ENCODE peak calls at places on chromosome 1, in seven cellular contexts. Z is NB4, V is GM12865, F is AG04450, N is spleen, P is esophagus muscularis mucosa, T is BJ. D is an unnamed sample.

GRCh38 chr1:2226525-2227340 is 1.4 kb upstream of the SKI start:
- DNase-seq in Z (no peak), V (no peak), F (no peak), N (peak; percentile 92), P (no peak), T (no peak), D (no peak)

GRCh38 chr1:157141212-157141855 is 3.1 kb upstream of the ETV3 start:
- DNase-seq in Z (no peak), V (no peak), F (no peak), N (no peak), P (no peak), T (no peak), D (no peak)

GRCh38 chr1:2472109-2472508 is 4.0 kb upstream of the PLCH2 start:
- DNase-seq in Z (no peak), V (no peak), F (no peak), N (no peak), P (no peak), T (no peak), D (no peak)

GRCh38 chr1:85623061-85623471 is 42.5 kb downstream of the CCN1 start:
- DNase-seq in Z (no peak), V (no peak), F (peak; percentile 79), N (no peak), P (no peak), T (peak; percentile 55), D (peak; percentile 73)

GRCh38 chr1:167312871-167313270 is 92.2 kb downstream of the POU2F1 start:
- DNase-seq in Z (no peak), V (no peak), F (no peak), N (no peak), P (no peak), T (no peak), D (no peak)

GRCh38 chr1:18989176-18989799 is 32.8 kb upstream of the IFFO2 start:
- DNase-seq in Z (no peak), V (no peak), F (no peak), N (no peak), P (no peak), T (no peak), D (no peak)

GRCh38 chr1:246769306-246769705 is 45.1 kb downstream of the SCCPDH start:
- DNase-seq in Z (no peak), V (no peak), F (peak; percentile 88), N (no peak), P (no peak), T (peak; percentile 94), D (peak; percentile 80)

GRCh38 chr1:93874025-93874651 is 4.9 kb downstream of the DNTTIP2 start:
- DNase-seq in Z (peak; percentile 48), V (peak; percentile 27), F (no peak), N (no peak), P (no peak), T (no peak), D (no peak)

GRCh38 chr1:229815076-229815475 is 189.0 kb downstream of the URB2 start:
- DNase-seq in Z (no peak), V (no peak), F (no peak), N (no peak), P (no peak), T (no peak), D (no peak)

GRCh38 chr1:183461350-183461749 is 10.9 kb upstream of the SMG7 start:
- DNase-seq in Z (peak; percentile 64), V (no peak), F (no peak), N (no peak), P (no peak), T (no peak), D (no peak)

GRCh38 chr1:54579337-54579781 is 31.3 kb downstream of the ACOT11 start:
- DNase-seq in Z (no peak), V (no peak), F (no peak), N (peak; percentile 47), P (no peak), T (no peak), D (no peak)

GRCh38 chr1:200372095-200372884 is 37.5 kb downstream of the ZNF281 start:
- DNase-seq in Z (no peak), V (no peak), F (peak; percentile 27), N (no peak), P (no peak), T (peak; percentile 51), D (peak; percentile 79)

GRCh38 chr1:213315571-213315970 is 264.5 kb downstream of the RPS6KC1 start:
- DNase-seq in Z (no peak), V (no peak), F (no peak), N (no peak), P (no peak), T (no peak), D (no peak)

GRCh38 chr1:172340520-172340919 is 80.0 kb upstream of the C1orf105 start:
- DNase-seq in Z (no peak), V (peak; percentile 51), F (no peak), N (no peak), P (no peak), T (no peak), D (no peak)

GRCh38 chr1:204319462-204319861 is 40.3 kb downstream of the PLEKHA6 start:
- DNase-seq in Z (no peak), V (no peak), F (peak; percentile 85), N (no peak), P (no peak), T (peak; percentile 91), D (peak; percentile 76)

GRCh38 chr1:167248707-167249642 is 28.3 kb downstream of the POU2F1 start:
- DNase-seq in Z (no peak), V (no peak), F (no peak), N (no peak), P (no peak), T (no peak), D (no peak)

GRCh38 chr1:230084408-230085177 is 17.6 kb downstream of the GALNT2 start:
- DNase-seq in Z (peak; percentile 38), V (peak; percentile 61), F (peak; percentile 96), N (no peak), P (no peak), T (peak; percentile 88), D (peak; percentile 97)

GRCh38 chr1:25023826-25024225 is 93.8 kb upstream of the RUNX3 start:
- DNase-seq in Z (no peak), V (no peak), F (no peak), N (no peak), P (no peak), T (no peak), D (no peak)

DNA sequence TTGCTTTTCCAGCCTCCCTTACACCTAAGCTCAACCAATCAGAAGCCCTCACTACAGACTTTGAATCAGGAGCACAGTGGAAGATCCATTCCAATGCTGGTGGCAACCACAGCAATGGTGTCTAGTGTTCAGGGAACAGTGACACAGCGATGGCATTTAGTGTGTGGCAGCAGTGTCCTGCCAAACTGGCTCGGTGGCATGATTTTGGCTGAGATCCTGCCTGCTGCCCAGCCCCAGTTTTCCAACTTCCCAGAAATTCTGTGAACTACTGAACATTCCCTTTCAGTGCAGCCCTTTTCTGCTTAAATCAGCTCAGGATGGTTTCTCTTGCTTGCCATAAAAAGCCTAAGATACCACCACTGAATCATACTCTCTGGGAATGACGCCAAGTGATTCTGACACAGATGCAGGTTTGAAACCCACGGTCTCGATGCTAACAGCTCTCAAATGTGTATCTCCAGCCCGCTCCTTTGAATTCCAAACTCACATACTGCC is 8.8 kb downstream of the ASAP3 start:
- DNase-seq in Z (no peak), V (no peak), F (peak; percentile 90), N (no peak), P (no peak), T (peak; percentile 82), D (peak; percentile 79)
- TF ChIP-seq CTCF in Z (no peak), V (no peak), F (no peak), N (no peak), P (no peak), T (no peak), D (no peak)

GRCh38 chr1:98045211-98046030 is 124.6 kb upstream of the DPYD start:
- DNase-seq in Z (no peak), V (no peak), F (no peak), N (peak; percentile 69), P (no peak), T (no peak), D (no peak)

GRCh38 chr1:98046031-98046641 is 125.3 kb upstream of the DPYD start:
- DNase-seq in Z (no peak), V (peak; percentile 35), F (no peak), N (peak; percentile 74), P (no peak), T (no peak), D (no peak)

GRCh38 chr1:98051065-98051675 is 130.3 kb upstream of the DPYD start:
- DNase-seq in Z (peak; percentile 75), V (peak; percentile 74), F (no peak), N (peak; percentile 77), P (no peak), T (no peak), D (no peak)

GRCh38 chr1:98049370-98050115 is 128.7 kb upstream of the DPYD start:
- DNase-seq in Z (no peak), V (no peak), F (no peak), N (no peak), P (no peak), T (no peak), D (no peak)

DNA sequence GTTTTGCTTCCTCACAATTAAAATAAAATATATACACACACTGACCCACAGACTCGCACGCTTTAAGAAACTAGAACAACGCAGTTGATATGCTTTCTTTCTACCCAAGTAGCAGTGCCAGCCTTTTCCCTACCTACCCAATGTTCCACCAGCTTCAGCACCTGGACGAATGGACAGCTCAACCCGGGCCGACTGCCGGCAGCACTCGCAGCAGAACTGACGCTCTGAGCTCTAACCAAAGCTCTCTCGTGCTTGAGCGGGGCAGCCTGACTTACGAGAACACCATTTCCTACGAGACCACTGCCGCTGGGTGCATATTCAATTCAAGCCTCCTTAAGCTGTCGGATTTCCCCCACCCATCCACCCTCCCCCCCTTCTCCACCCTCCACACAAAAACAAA is 127.4 kb upstream of the DPYD start:
- DNase-seq in Z (peak; percentile 77), V (peak; percentile 69), F (peak; percentile 85), N (peak; percentile 84), P (no peak), T (no peak), D (peak; percentile 69)
- H3K4me3 ChIP-seq in Z (no peak overlapping the region), V (no peak overlapping the region), F (peak overlapping the region; percentile 61), N (no peak overlapping the region), P (no peak overlapping the region), T (peak overlapping the region; percentile 38), D (peak overlapping the region; percentile 58)

GRCh38 chr1:14968251-14968812 is 185.2 kb upstream of the TMEM51 start:
- DNase-seq in Z (no peak), V (no peak), F (no peak), N (no peak), P (no peak), T (peak; percentile 87), D (peak; percentile 71)
- TF ChIP-seq CTCF in Z (no peak), V (no peak), F (no peak), N (no peak), P (no peak), T (no peak), D (no peak)

DNA sequence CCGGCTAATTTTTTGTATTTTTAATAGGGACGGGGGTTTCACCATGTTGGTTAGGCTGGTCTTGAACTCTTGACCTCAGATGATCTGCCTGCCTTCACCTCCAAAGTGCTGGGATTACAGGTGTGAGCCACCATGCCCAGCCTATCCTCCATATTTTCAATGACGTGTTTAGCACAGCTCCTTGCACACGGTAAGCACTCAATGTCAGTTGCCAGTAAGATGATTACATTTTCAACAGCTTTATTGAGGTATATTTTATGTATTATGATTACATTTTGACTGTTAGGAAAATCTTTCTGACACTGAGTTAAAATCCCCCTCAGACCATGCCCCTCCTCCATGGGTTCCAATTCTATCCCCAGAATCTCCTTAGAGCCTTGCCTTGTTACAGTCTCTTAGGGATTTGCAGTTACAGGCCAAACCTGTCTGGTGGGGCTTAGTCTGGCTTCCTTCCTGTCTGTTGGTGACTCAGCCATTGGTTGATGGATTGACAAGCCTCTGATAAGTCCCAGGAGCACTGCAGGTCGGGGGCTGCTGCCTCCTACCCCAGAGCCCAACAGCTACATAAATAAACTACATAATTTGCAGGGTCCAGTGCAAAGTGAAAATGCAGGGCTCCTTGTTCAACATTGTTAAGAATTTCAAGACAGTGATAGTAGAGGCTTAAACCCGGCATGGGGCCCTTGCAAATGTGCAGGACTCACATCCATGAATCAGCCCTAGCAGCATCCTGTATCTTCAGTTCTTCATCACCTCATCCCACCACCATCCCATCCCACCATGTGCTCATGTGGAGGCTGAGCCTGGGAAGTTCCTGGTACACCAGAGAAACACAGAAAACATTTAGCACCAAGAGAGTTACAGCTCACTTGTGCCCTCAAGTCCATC is 23.4 kb downstream of the COA7 start:
- DNase-seq in Z (peak; percentile 93), V (no peak), F (no peak), N (no peak), P (no peak), T (no peak), D (no peak)
- H3K4me3 ChIP-seq in Z (no peak overlapping the region), V (no peak overlapping the region), F (no peak overlapping the region), N (no peak overlapping the region), P (no peak overlapping the region), T (no peak overlapping the region), D (no peak overlapping the region)